ENCODE peak calls at places on chromosomes 6 and 20, in seven cellular contexts. One of them, this sample, is unnamed.

GRCh38 chr6:112296122-112296521 is 41.8 kb upstream of the LAMA4 start:
- DNase-seq in skeletal muscle cell: no peak
- DNase-seq in activated CD4-positive, CD25-positive, alpha-beta regulatory T cell: no peak
- DNase-seq in HEK293T: peak
- DNase-seq in AG04450: no peak
- DNase-seq in caudate nucleus: no peak
- DNase-seq in cerebellar cortex: peak
- DNase-seq in this sample: no peak

GRCh38 chr6:137689377-137689776 is 177.7 kb upstream of the TNFAIP3 start:
- DNase-seq in activated CD4-positive, CD25-positive, alpha-beta regulatory T cell: no peak
- DNase-seq in skeletal muscle cell: no peak
- DNase-seq in caudate nucleus: no peak
- DNase-seq in cerebellar cortex: no peak
- DNase-seq in HEK293T: no peak
- DNase-seq in AG04450: no peak
- DNase-seq in this sample: no peak

GRCh38 chr6:163415620-163416379 is 1.3 kb downstream of the QKI start:
- DNase-seq in activated CD4-positive, CD25-positive, alpha-beta regulatory T cell: no peak
- DNase-seq in HEK293T: peak
- DNase-seq in caudate nucleus: no peak
- DNase-seq in skeletal muscle cell: no peak
- DNase-seq in AG04450: no peak
- DNase-seq in cerebellar cortex: peak
- DNase-seq in this sample: no peak

GRCh38 chr6:94254689-94255088 is 835.3 kb upstream of the EPHA7 start:
- DNase-seq in AG04450: no peak
- DNase-seq in activated CD4-positive, CD25-positive, alpha-beta regulatory T cell: no peak
- DNase-seq in skeletal muscle cell: no peak
- DNase-seq in caudate nucleus: no peak
- DNase-seq in cerebellar cortex: peak
- DNase-seq in HEK293T: no peak
- DNase-seq in this sample: no peak

GRCh38 chr6:67265996-67266768 is 1368.9 kb upstream of the ADGRB3 start:
- DNase-seq in skeletal muscle cell: no peak
- DNase-seq in cerebellar cortex: no peak
- DNase-seq in HEK293T: no peak
- DNase-seq in caudate nucleus: no peak
- DNase-seq in AG04450: no peak
- DNase-seq in activated CD4-positive, CD25-positive, alpha-beta regulatory T cell: no peak
- DNase-seq in this sample: no peak

GRCh38 chr20:33936651-33937050 is 57.1 kb upstream of the RALY start:
- DNase-seq in caudate nucleus: no peak
- DNase-seq in skeletal muscle cell: no peak
- DNase-seq in cerebellar cortex: no peak
- DNase-seq in AG04450: no peak
- DNase-seq in activated CD4-positive, CD25-positive, alpha-beta regulatory T cell: no peak
- DNase-seq in HEK293T: no peak
- DNase-seq in this sample: no peak

GRCh38 chr6:45548657-45549515 is 171.2 kb upstream of the SUPT3H start:
- DNase-seq in activated CD4-positive, CD25-positive, alpha-beta regulatory T cell: no peak
- DNase-seq in HEK293T: no peak
- DNase-seq in AG04450: no peak
- DNase-seq in cerebellar cortex: no peak
- DNase-seq in caudate nucleus: no peak
- DNase-seq in skeletal muscle cell: no peak
- DNase-seq in this sample: no peak

GRCh38 chr6:166540631-166541331 is 45.7 kb downstream of the RAMACL start:
- DNase-seq in skeletal muscle cell: no peak
- DNase-seq in caudate nucleus: no peak
- DNase-seq in activated CD4-positive, CD25-positive, alpha-beta regulatory T cell: peak
- DNase-seq in cerebellar cortex: no peak
- DNase-seq in AG04450: no peak
- DNase-seq in HEK293T: no peak
- DNase-seq in this sample: no peak

GRCh38 chr20:59682603-59683002 is 78.3 kb downstream of the PHACTR3 start:
- DNase-seq in cerebellar cortex: no peak
- DNase-seq in HEK293T: no peak
- DNase-seq in activated CD4-positive, CD25-positive, alpha-beta regulatory T cell: no peak
- DNase-seq in skeletal muscle cell: no peak
- DNase-seq in AG04450: no peak
- DNase-seq in caudate nucleus: no peak
- DNase-seq in this sample: no peak

GRCh38 chr20:53260168-53260567 is 288.0 kb downstream of the TSHZ2 start:
- DNase-seq in activated CD4-positive, CD25-positive, alpha-beta regulatory T cell: no peak
- DNase-seq in AG04450: no peak
- DNase-seq in caudate nucleus: no peak
- DNase-seq in cerebellar cortex: no peak
- DNase-seq in HEK293T: no peak
- DNase-seq in skeletal muscle cell: no peak
- DNase-seq in this sample: no peak

GRCh38 chr6:170290306-170291128 is at the start of gene DLL1:
- DNase-seq in caudate nucleus: no peak
- DNase-seq in cerebellar cortex: peak
- DNase-seq in skeletal muscle cell: no peak
- DNase-seq in HEK293T: peak
- DNase-seq in AG04450: no peak
- DNase-seq in activated CD4-positive, CD25-positive, alpha-beta regulatory T cell: no peak
- DNase-seq in this sample: no peak

GRCh38 chr6:141675957-141676356 is 456.8 kb upstream of the GJE1 start:
- DNase-seq in skeletal muscle cell: peak
- DNase-seq in HEK293T: no peak
- DNase-seq in caudate nucleus: no peak
- DNase-seq in activated CD4-positive, CD25-positive, alpha-beta regulatory T cell: no peak
- DNase-seq in cerebellar cortex: peak
- DNase-seq in AG04450: no peak
- DNase-seq in this sample: peak

GRCh38 chr6:56749632-56750151 is 107.0 kb upstream of the DST start:
- DNase-seq in skeletal muscle cell: peak
- DNase-seq in caudate nucleus: no peak
- DNase-seq in cerebellar cortex: no peak
- DNase-seq in AG04450: no peak
- DNase-seq in activated CD4-positive, CD25-positive, alpha-beta regulatory T cell: no peak
- DNase-seq in HEK293T: no peak
- DNase-seq in this sample: no peak

This sample was measured in smooth muscle cell of the brain vasculature.